ENCODE peak calls at places on chromosomes 1 and 21, in five cellular contexts. D is nephron progenitor cell, N is fibroblast of the aortic adventitia, H is lower leg skin, J is left lung. R is an unnamed sample.

GRCh38 chr1:45364294-45364693 is 24.1 kb upstream of the MUTYH start:
- DNase-seq in D (no peak), H (no peak), J (no peak), N (no peak), R (no peak)

GRCh38 chr1:159923203-159924024 is 1.9 kb downstream of the TAGLN2 start:
- DNase-seq in N (peak; percentile 90), D (peak; percentile 58), H (peak; percentile 91), J (peak; percentile 90), R (peak; percentile 53)

GRCh38 chr21:31133243-31133830 is 95.1 kb upstream of the KRTAP19-8 start:
- DNase-seq in J (no peak), H (no peak), D (no peak), N (no peak), R (no peak)

GRCh38 chr1:206739411-206740076 is 31.0 kb upstream of the IL19 start:
- DNase-seq in D (no peak), H (no peak), J (no peak), N (no peak), R (no peak)

GRCh38 chr21:21436012-21436545 is 437.9 kb downstream of the NCAM2 start:
- DNase-seq in D (no peak), N (peak; percentile 34), H (no peak), J (no peak), R (no peak)

GRCh38 chr1:2961081-2961480 is 60.2 kb upstream of the ACTRT2 start:
- DNase-seq in J (peak; percentile 18), N (no peak), D (no peak), H (no peak), R (no peak)

GRCh38 chr1:39110325-39110851 is 84.2 kb downstream of the NDUFS5 start:
- DNase-seq in N (peak; percentile 96), D (no peak), J (no peak), H (peak; percentile 54), R (no peak)

GRCh38 chr1:155940531-155940992 is 876 bp upstream of the RXFP4 start:
- DNase-seq in D (no peak), N (peak; percentile 76), H (no peak), J (no peak), R (no peak)

GRCh38 chr1:244302889-244303609 is 148.7 kb downstream of the ADSS2 start:
- DNase-seq in N (peak; percentile 42), D (peak; percentile 14), H (no peak), J (no peak), R (no peak)

GRCh38 chr1:113617438-113618141 is 141.7 kb downstream of the PHTF1 start:
- DNase-seq in H (no peak), D (no peak), N (peak; percentile 7), J (no peak), R (no peak)

GRCh38 chr1:244672961-244673695 is 20.2 kb downstream of the DESI2 start:
- DNase-seq in N (peak; percentile 72), J (no peak), H (no peak), D (no peak), R (no peak)

GRCh38 chr1:111748618-111749337 is 6.9 kb upstream of the DDX20 start:
- DNase-seq in N (no peak), J (no peak), H (no peak), D (no peak), R (no peak)

GRCh38 chr1:212782422-212783154 is 9.0 kb downstream of the NSL1 start:
- DNase-seq in J (no peak), D (no peak), H (no peak), N (peak; percentile 57), R (no peak)

GRCh38 chr1:25616932-25617625 is 488 bp downstream of the MAN1C1 start:
- DNase-seq in J (no peak), D (peak; percentile 39), H (no peak), N (no peak), R (peak; percentile 30)

GRCh38 chr1:9384751-9385245 is 92.1 kb downstream of the SPSB1 start:
- DNase-seq in H (no peak), N (no peak), D (peak; percentile 32), J (no peak), R (no peak)

GRCh38 chr1:55067022-55067781 is 27.9 kb downstream of the PCSK9 start:
- DNase-seq in H (no peak), J (no peak), N (no peak), D (no peak), R (no peak)

GRCh38 chr1:45809761-45810160 is 6.3 kb downstream of the MAST2 start:
- DNase-seq in N (no peak), J (no peak), H (no peak), D (no peak), R (no peak)

GRCh38 chr1:224433671-224434446 is 738 bp downstream of the WDR26 start:
- DNase-seq in N (no peak), H (peak; percentile 37), D (peak; percentile 64), J (peak; percentile 90), R (peak; percentile 63)

GRCh38 chr1:174021611-174022079 is 512 bp downstream of the RC3H1 start:
- DNase-seq in D (no peak), H (no peak), J (peak; percentile 85), N (peak; percentile 40), R (peak; percentile 66)

GRCh38 chr1:41423511-41424191 is 60.8 kb downstream of the EDN2 start:
- DNase-seq in J (no peak), H (no peak), D (peak; percentile 51), N (no peak), R (peak; percentile 43)

GRCh38 chr21:26041441-26042180 is 129.0 kb downstream of the APP start:
- DNase-seq in N (peak; percentile 37), H (no peak), D (no peak), J (no peak), R (no peak)

GRCh38 chr1:222283147-222283768 is 264.6 kb downstream of the HHIPL2 start:
- DNase-seq in D (no peak), H (no peak), N (peak; percentile 43), J (no peak), R (no peak)

GRCh38 chr1:17183388-17184160 is 21.4 kb upstream of the PADI1 start:
- DNase-seq in N (no peak), J (no peak), H (no peak), D (no peak), R (no peak)
- TF ChIP-seq CTCF in N (no peak), J (no peak), H (no peak), D (no peak), R (no peak)

GRCh38 chr1:110674337-110675059 is at the start of gene KCNA3:
- DNase-seq in H (no peak), J (peak; percentile 84), N (no peak), D (peak; percentile 82), R (peak; percentile 83)
- TF ChIP-seq CTCF in H (no peak), J (no peak), N (no peak), D (no peak), R (no peak)

GRCh38 chr1:205066221-205066818 is 17.9 kb downstream of the TMEM81 start:
- DNase-seq in H (no peak), J (peak; percentile 48), N (peak; percentile 12), D (no peak), R (no peak)
- TF ChIP-seq CTCF in H (no peak), J (no peak), N (peak; percentile 37), D (no peak), R (no peak)

DNA sequence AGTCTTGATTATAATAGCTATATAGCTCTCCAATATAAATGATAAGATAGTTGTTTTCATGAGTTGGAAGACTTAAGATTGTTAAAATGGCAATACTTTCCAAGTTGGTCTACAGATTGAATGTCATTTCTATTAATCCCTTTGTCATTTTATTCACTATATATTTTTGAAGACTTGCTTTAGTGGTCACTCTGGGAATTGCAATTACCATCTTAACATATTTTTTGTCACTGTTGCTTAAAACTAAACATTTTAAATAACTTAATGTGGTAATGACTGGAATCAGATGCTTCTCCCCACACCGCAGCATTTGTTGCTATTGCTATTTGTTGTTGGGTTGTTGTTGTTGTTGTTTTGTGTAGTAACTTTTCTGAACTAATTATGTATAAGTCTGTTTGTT is 1592.9 kb downstream of the MRPL39 start:
- DNase-seq in J (no peak), H (no peak), N (no peak), D (no peak), R (no peak)
- TF ChIP-seq CTCF in J (no peak), H (no peak), N (peak; percentile 13), D (peak; percentile 18), R (peak; percentile 72)

GRCh38 chr1:229781453-229781852 is 155.4 kb downstream of the URB2 start:
- DNase-seq in N (no peak), D (no peak), H (peak; percentile 15), J (peak; percentile 75), R (peak; percentile 76)
- TF ChIP-seq CTCF in N (no peak), D (no peak), H (no peak), J (peak; percentile 17), R (no peak)

DNA sequence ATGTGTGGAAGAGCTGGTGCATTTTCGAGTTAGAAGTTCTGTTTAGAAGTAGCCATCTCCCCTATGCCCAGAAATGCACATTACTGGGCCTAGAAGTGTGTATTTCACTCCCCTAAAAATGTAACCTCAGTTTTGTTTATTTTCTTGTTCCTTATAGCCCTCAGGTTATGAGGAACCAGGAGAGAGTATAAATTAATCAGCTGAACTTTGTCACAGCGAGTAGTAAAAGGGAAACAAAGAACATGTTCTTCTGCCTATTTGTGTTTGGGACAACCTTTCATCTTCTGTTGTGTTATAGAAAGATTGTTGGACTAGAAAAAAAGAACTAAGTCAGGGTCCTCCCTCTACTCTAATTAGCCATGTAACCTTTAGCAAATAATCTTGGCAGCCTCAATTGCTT is 160.5 kb upstream of the PDE4B start:
- DNase-seq in J (no peak), D (no peak), H (no peak), N (no peak), R (no peak)
- TF ChIP-seq CTCF in J (no peak), D (no peak), H (no peak), N (no peak), R (no peak)

DNA sequence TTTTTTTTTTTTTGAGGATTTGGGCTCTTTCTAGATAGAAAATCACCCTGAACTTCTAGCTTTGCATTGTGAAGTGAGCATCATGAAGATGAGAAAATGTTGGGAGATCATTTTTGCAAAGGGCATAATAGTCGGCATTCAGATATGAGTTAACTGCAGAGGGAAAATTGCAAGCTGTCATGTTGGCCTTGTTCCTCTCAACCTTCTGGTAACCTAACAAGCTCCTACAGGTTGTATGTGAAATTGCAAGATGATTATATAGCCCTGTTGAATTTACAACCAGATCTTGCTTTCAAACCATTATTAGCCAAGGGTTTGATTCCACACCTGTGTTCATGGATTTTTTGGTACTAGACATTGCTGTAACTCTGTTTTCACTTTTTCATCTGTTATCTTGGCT is 2.2 kb downstream of the ELOA start:
- DNase-seq in H (no peak), N (peak; percentile 60), D (no peak), J (no peak), R (no peak)
- TF ChIP-seq CTCF in H (no peak), N (peak; percentile 62), D (peak; percentile 23), J (no peak), R (peak; percentile 55)